ENCODE peak calls at places on chromosomes 11 and 22, in seven cellular contexts. One of them, this sample, is unnamed.

GRCh38 chr11:27496461-27496860 is 10.1 kb downstream of the LIN7C start:
- DNase-seq in body of pancreas: no peak
- DNase-seq in HCT116: no peak
- DNase-seq in upper lobe of left lung: no peak
- DNase-seq in glutamatergic neuron: no peak
- DNase-seq in fibroblast of lung: peak; percentile 47
- DNase-seq in uterus: no peak
- DNase-seq in this sample: no peak

GRCh38 chr11:63564785-63565350 is 1.7 kb upstream of the PLAAT2 start:
- DNase-seq in body of pancreas: no peak
- DNase-seq in HCT116: no peak
- DNase-seq in upper lobe of left lung: no peak
- DNase-seq in glutamatergic neuron: no peak
- DNase-seq in fibroblast of lung: no peak
- DNase-seq in uterus: no peak
- DNase-seq in this sample: no peak

GRCh38 chr11:134363161-134363560 is 31.4 kb downstream of the GLB1L2 start:
- DNase-seq in body of pancreas: no peak
- DNase-seq in HCT116: no peak
- DNase-seq in upper lobe of left lung: no peak
- DNase-seq in glutamatergic neuron: peak; percentile 7
- DNase-seq in fibroblast of lung: no peak
- DNase-seq in uterus: no peak
- DNase-seq in this sample: no peak

GRCh38 chr11:117856892-117857291 is 19.6 kb downstream of the FXYD6 start:
- DNase-seq in body of pancreas: no peak
- DNase-seq in HCT116: no peak
- DNase-seq in upper lobe of left lung: no peak
- DNase-seq in glutamatergic neuron: no peak
- DNase-seq in fibroblast of lung: no peak
- DNase-seq in uterus: peak; percentile 11
- DNase-seq in this sample: no peak

GRCh38 chr11:18844753-18845367 is 53.3 kb upstream of the PTPN5 start:
- DNase-seq in body of pancreas: peak; percentile 14
- DNase-seq in HCT116: peak; percentile 36
- DNase-seq in upper lobe of left lung: no peak
- DNase-seq in glutamatergic neuron: no peak
- DNase-seq in fibroblast of lung: peak; percentile 30
- DNase-seq in uterus: no peak
- DNase-seq in this sample: no peak

GRCh38 chr22:33919591-33920501 is at the start of gene LARGE1:
- DNase-seq in body of pancreas: peak; percentile 53
- DNase-seq in HCT116: no peak
- DNase-seq in upper lobe of left lung: peak; percentile 90
- DNase-seq in glutamatergic neuron: peak; percentile 72
- DNase-seq in fibroblast of lung: peak; percentile 39
- DNase-seq in uterus: peak; percentile 40
- DNase-seq in this sample: peak; percentile 45

GRCh38 chr11:62664405-62665074 is 470 bp downstream of the C11orf98 start:
- DNase-seq in body of pancreas: peak; percentile 76
- DNase-seq in HCT116: no peak
- DNase-seq in upper lobe of left lung: no peak
- DNase-seq in glutamatergic neuron: peak; percentile 73
- DNase-seq in fibroblast of lung: peak; percentile 67
- DNase-seq in uterus: peak; percentile 38
- DNase-seq in this sample: no peak

GRCh38 chr11:66956689-66957290 is 1.4 kb downstream of the PC start:
- DNase-seq in body of pancreas: peak; percentile 45
- DNase-seq in HCT116: no peak
- DNase-seq in upper lobe of left lung: no peak
- DNase-seq in glutamatergic neuron: no peak
- DNase-seq in fibroblast of lung: peak; percentile 92
- DNase-seq in uterus: no peak
- DNase-seq in this sample: no peak

GRCh38 chr22:31104869-31105268 is 2.5 kb downstream of the SELENOM start:
- DNase-seq in body of pancreas: no peak
- DNase-seq in HCT116: no peak
- DNase-seq in upper lobe of left lung: peak; percentile 85
- DNase-seq in glutamatergic neuron: peak; percentile 73
- DNase-seq in fibroblast of lung: peak; percentile 26
- DNase-seq in uterus: peak; percentile 72
- DNase-seq in this sample: no peak

GRCh38 chr11:69209421-69209820 is 53.7 kb downstream of the SMIM38 start:
- DNase-seq in body of pancreas: no peak
- DNase-seq in HCT116: no peak
- DNase-seq in upper lobe of left lung: no peak
- DNase-seq in glutamatergic neuron: no peak
- DNase-seq in fibroblast of lung: no peak
- DNase-seq in uterus: no peak
- DNase-seq in this sample: no peak

GRCh38 chr11:34331329-34331728 is 26.5 kb downstream of the ABTB2 start:
- DNase-seq in body of pancreas: no peak
- DNase-seq in HCT116: no peak
- DNase-seq in upper lobe of left lung: no peak
- DNase-seq in glutamatergic neuron: no peak
- DNase-seq in fibroblast of lung: peak; percentile 83
- DNase-seq in uterus: no peak
- DNase-seq in this sample: no peak

GRCh38 chr11:101362643-101363042 is 221.2 kb downstream of the TRPC6 start:
- DNase-seq in body of pancreas: no peak
- DNase-seq in HCT116: no peak
- DNase-seq in upper lobe of left lung: no peak
- DNase-seq in glutamatergic neuron: no peak
- DNase-seq in fibroblast of lung: no peak
- DNase-seq in uterus: no peak
- DNase-seq in this sample: no peak

GRCh38 chr22:45171830-45172229 is 8.1 kb downstream of the NUP50 start:
- DNase-seq in body of pancreas: no peak
- DNase-seq in HCT116: no peak
- DNase-seq in upper lobe of left lung: no peak
- DNase-seq in glutamatergic neuron: no peak
- DNase-seq in fibroblast of lung: no peak
- DNase-seq in uterus: no peak
- DNase-seq in this sample: no peak

GRCh38 chr11:11408436-11409221 is 55.6 kb upstream of the CSNK2A3 start:
- DNase-seq in body of pancreas: no peak
- DNase-seq in HCT116: no peak
- DNase-seq in upper lobe of left lung: no peak
- DNase-seq in glutamatergic neuron: no peak
- DNase-seq in fibroblast of lung: peak; percentile 34
- DNase-seq in uterus: peak; percentile 43
- DNase-seq in this sample: no peak

GRCh38 chr22:27638329-27639179 is 163.0 kb downstream of the MN1 start:
- DNase-seq in body of pancreas: no peak
- DNase-seq in HCT116: no peak
- DNase-seq in upper lobe of left lung: no peak
- DNase-seq in glutamatergic neuron: no peak
- DNase-seq in fibroblast of lung: no peak
- DNase-seq in uterus: no peak
- DNase-seq in this sample: no peak

GRCh38 chr11:131874070-131874469 is 503.7 kb downstream of the NTM start:
- DNase-seq in body of pancreas: no peak
- DNase-seq in HCT116: no peak
- DNase-seq in upper lobe of left lung: no peak
- DNase-seq in glutamatergic neuron: no peak
- DNase-seq in fibroblast of lung: no peak
- DNase-seq in uterus: no peak
- DNase-seq in this sample: no peak

GRCh38 chr11:110818032-110818687 is 105.9 kb upstream of the ARHGAP20 start:
- DNase-seq in body of pancreas: no peak
- DNase-seq in HCT116: peak; percentile 15
- DNase-seq in upper lobe of left lung: no peak
- DNase-seq in glutamatergic neuron: no peak
- DNase-seq in fibroblast of lung: peak; percentile 66
- DNase-seq in uterus: no peak
- DNase-seq in this sample: no peak

GRCh38 chr11:35610636-35611035 is 7.6 kb upstream of the FJX1 start:
- DNase-seq in body of pancreas: no peak
- DNase-seq in HCT116: no peak
- DNase-seq in upper lobe of left lung: no peak
- DNase-seq in glutamatergic neuron: no peak
- DNase-seq in fibroblast of lung: no peak
- DNase-seq in uterus: no peak
- DNase-seq in this sample: no peak

GRCh38 chr11:100576044-100577021 is 110.8 kb upstream of the ARHGAP42 start:
- DNase-seq in body of pancreas: peak; percentile 33
- DNase-seq in HCT116: peak; percentile 43
- DNase-seq in upper lobe of left lung: no peak
- DNase-seq in glutamatergic neuron: no peak
- DNase-seq in fibroblast of lung: peak; percentile 54
- DNase-seq in uterus: peak; percentile 30
- DNase-seq in this sample: no peak

GRCh38 chr11:129639300-129639699 is 176.3 kb upstream of the TMEM45B start:
- DNase-seq in body of pancreas: no peak
- DNase-seq in HCT116: peak; percentile 96
- DNase-seq in upper lobe of left lung: no peak
- DNase-seq in glutamatergic neuron: no peak
- DNase-seq in fibroblast of lung: peak; percentile 100
- DNase-seq in uterus: no peak
- DNase-seq in this sample: no peak

GRCh38 chr11:57598831-57599155 is 1.3 kb downstream of the SERPING1 start:
- DNase-seq in body of pancreas: no peak
- DNase-seq in HCT116: no peak
- DNase-seq in upper lobe of left lung: no peak
- DNase-seq in glutamatergic neuron: no peak
- DNase-seq in fibroblast of lung: peak; percentile 37
- DNase-seq in uterus: peak; percentile 51
- DNase-seq in this sample: no peak

GRCh38 chr11:71210861-71211260 is 41.5 kb downstream of the SHANK2 start:
- DNase-seq in body of pancreas: no peak
- DNase-seq in HCT116: no peak
- DNase-seq in upper lobe of left lung: no peak
- DNase-seq in glutamatergic neuron: no peak
- DNase-seq in fibroblast of lung: no peak
- DNase-seq in uterus: no peak
- DNase-seq in this sample: no peak

GRCh38 chr11:1892558-1892957 is 863 bp upstream of the PRR33 start:
- DNase-seq in body of pancreas: no peak
- DNase-seq in HCT116: no peak
- DNase-seq in upper lobe of left lung: no peak
- DNase-seq in glutamatergic neuron: no peak
- DNase-seq in fibroblast of lung: no peak
- DNase-seq in uterus: no peak
- DNase-seq in this sample: no peak

GRCh38 chr22:32830473-32830872 is 29.0 kb downstream of the TIMP3 start:
- DNase-seq in body of pancreas: peak; percentile 9
- DNase-seq in HCT116: no peak
- DNase-seq in upper lobe of left lung: peak; percentile 34
- DNase-seq in glutamatergic neuron: no peak
- DNase-seq in fibroblast of lung: no peak
- DNase-seq in uterus: peak; percentile 78
- DNase-seq in this sample: no peak

GRCh38 chr11:119196833-119197483 is 9.2 kb upstream of the CBL start:
- DNase-seq in body of pancreas: peak; percentile 87
- DNase-seq in HCT116: peak; percentile 76
- DNase-seq in upper lobe of left lung: no peak
- DNase-seq in glutamatergic neuron: no peak
- DNase-seq in fibroblast of lung: peak; percentile 67
- DNase-seq in uterus: peak; percentile 81
- DNase-seq in this sample: no peak

GRCh38 chr22:43956805-43957463 is 1.7 kb downstream of the SAMM50 start:
- DNase-seq in body of pancreas: no peak
- DNase-seq in HCT116: no peak
- DNase-seq in upper lobe of left lung: no peak
- DNase-seq in glutamatergic neuron: no peak
- DNase-seq in fibroblast of lung: no peak
- DNase-seq in uterus: peak; percentile 33
- DNase-seq in this sample: no peak
- TF ChIP-seq CTCF in body of pancreas: no peak
- TF ChIP-seq CTCF in HCT116: no peak
- TF ChIP-seq CTCF in upper lobe of left lung: no peak
- TF ChIP-seq CTCF in glutamatergic neuron: no peak
- TF ChIP-seq CTCF in fibroblast of lung: no peak
- TF ChIP-seq CTCF in uterus: no peak
- TF ChIP-seq CTCF in this sample: no peak

GRCh38 chr22:37019309-37020191 is at the start of the genes MPST and TST:
- DNase-seq in body of pancreas: peak; percentile 86
- DNase-seq in HCT116: no peak
- DNase-seq in upper lobe of left lung: peak; percentile 95
- DNase-seq in glutamatergic neuron: peak; percentile 78
- DNase-seq in fibroblast of lung: peak; percentile 69
- DNase-seq in uterus: peak; percentile 77
- DNase-seq in this sample: peak; percentile 64
- TF ChIP-seq CTCF in body of pancreas: peak; percentile 29
- TF ChIP-seq CTCF in HCT116: no peak
- TF ChIP-seq CTCF in upper lobe of left lung: peak; percentile 69
- TF ChIP-seq CTCF in glutamatergic neuron: no peak
- TF ChIP-seq CTCF in fibroblast of lung: no peak
- TF ChIP-seq CTCF in uterus: peak; percentile 87
- TF ChIP-seq CTCF in this sample: no peak

DNA sequence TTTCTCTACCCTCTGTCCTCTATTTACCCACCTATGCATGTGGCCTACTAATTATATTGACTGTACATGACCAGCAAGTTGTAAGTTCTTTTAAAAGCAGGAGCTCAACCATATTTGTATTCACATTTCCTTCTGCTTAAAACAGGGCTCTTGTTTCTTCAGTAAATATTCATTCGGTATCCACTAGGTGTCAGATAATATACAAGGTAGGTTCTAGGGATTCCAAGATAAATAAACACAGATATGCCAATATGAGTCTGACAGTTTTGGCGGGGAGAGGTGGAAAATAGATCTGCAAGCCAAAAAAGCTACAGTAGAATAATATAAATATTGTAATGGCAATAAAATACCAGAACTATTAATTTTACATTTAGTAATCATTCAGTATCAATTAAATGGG is 15.3 kb upstream of the RAB30 start:
- DNase-seq in body of pancreas: peak; percentile 40
- DNase-seq in HCT116: no peak
- DNase-seq in upper lobe of left lung: no peak
- DNase-seq in glutamatergic neuron: no peak
- DNase-seq in fibroblast of lung: peak; percentile 15
- DNase-seq in uterus: no peak
- DNase-seq in this sample: no peak
- TF ChIP-seq CTCF in body of pancreas: peak; percentile 59
- TF ChIP-seq CTCF in HCT116: peak; percentile 42
- TF ChIP-seq CTCF in upper lobe of left lung: no peak
- TF ChIP-seq CTCF in glutamatergic neuron: no peak
- TF ChIP-seq CTCF in fibroblast of lung: no peak
- TF ChIP-seq CTCF in uterus: peak; percentile 36
- TF ChIP-seq CTCF in this sample: no peak

DNA sequence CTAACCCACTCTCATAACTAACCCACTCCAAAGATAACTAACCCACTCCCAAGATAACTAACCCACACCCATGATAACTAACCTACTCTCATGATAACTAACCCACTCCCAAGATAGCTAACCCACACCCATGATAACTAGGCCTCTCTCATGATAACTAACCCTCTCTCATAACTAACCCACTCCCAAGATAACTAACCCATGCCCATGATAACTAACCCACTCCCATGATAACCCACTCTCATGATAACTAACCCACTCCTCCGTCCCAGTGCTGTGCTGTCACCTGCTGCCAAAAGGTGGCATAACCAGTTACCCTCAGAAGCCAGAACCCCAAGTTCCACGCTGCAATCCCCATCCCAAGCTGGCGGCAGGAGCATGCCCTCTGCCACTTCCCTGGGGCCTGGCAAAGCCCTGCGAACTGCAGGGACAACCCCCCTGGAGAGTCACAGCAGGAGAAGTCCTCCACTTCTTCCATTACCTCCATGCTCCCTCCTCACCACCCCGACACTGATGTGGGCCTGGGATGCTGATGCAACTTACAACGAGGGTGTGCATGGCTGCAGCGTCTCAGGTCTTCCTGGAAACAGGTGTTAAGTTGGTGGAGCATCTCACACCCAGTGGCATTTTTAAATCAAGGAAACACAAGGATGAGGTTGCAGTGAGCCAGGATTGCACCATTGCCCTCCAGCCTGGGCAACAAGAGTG is 30.8 kb upstream of the CELSR1 start:
- DNase-seq in body of pancreas: no peak
- DNase-seq in HCT116: no peak
- DNase-seq in upper lobe of left lung: no peak
- DNase-seq in glutamatergic neuron: no peak
- DNase-seq in fibroblast of lung: no peak
- DNase-seq in uterus: no peak
- DNase-seq in this sample: no peak
- TF ChIP-seq CTCF in body of pancreas: no peak
- TF ChIP-seq CTCF in HCT116: no peak
- TF ChIP-seq CTCF in upper lobe of left lung: no peak
- TF ChIP-seq CTCF in glutamatergic neuron: no peak
- TF ChIP-seq CTCF in fibroblast of lung: peak; percentile 5
- TF ChIP-seq CTCF in uterus: no peak
- TF ChIP-seq CTCF in this sample: no peak